ENCODE peak calls at places on chromosomes 4 and X, in four cellular contexts. E, K, D and N are unnamed samples.

GRCh38 chr4:147772056-147772455 is 40.2 kb downstream of the ARHGAP10 start:
- DNase-seq in E (no peak), K (no peak), D (no peak), N (no peak)

GRCh38 chrX:10203617-10204016 is 46.8 kb downstream of the CLCN4 start:
- DNase-seq in E (no peak), K (no peak), D (no peak), N (no peak)

GRCh38 chr4:123997116-123997515 is 600.5 kb downstream of the SPRY1 start:
- DNase-seq in E (no peak), K (no peak), D (no peak), N (no peak)

GRCh38 chr4:88242144-88242543 is 42.2 kb downstream of the PPM1K start:
- DNase-seq in E (no peak), K (no peak), D (no peak), N (no peak)

GRCh38 chr4:75169020-75169814 is 236.3 kb downstream of the PARM1 start:
- DNase-seq in E (no peak), K (no peak), D (no peak), N (no peak)

GRCh38 chrX:71579990-71580380 is 1.7 kb downstream of the GCNA start:
- DNase-seq in E (no peak), K (no peak), D (no peak), N (no peak)

GRCh38 chr4:65918217-65918616 is 247.9 kb upstream of the EPHA5 start:
- DNase-seq in E (no peak), K (no peak), D (no peak), N (no peak)

GRCh38 chr4:148575577-148575976 is 133.4 kb upstream of the NR3C2 start:
- DNase-seq in E (no peak), K (no peak), D (no peak), N (no peak)

GRCh38 chr4:61389640-61390039 is 189.5 kb downstream of the ADGRL3 start:
- DNase-seq in E (no peak), K (no peak), D (no peak), N (no peak)

GRCh38 chr4:154741877-154742851 is 1.6 kb upstream of the LRAT start:
- DNase-seq in E (peak), K (no peak), D (no peak), N (no peak)

GRCh38 chr4:142840516-142841123 is 5.5 kb downstream of the INPP4B start:
- DNase-seq in E (peak), K (peak), D (peak), N (no peak)

GRCh38 chrX:2608638-2609430 is 82.3 kb upstream of the CD99 start:
- DNase-seq in E (peak), K (peak), D (peak), N (peak)

GRCh38 chrX:117407449-117408170 is 709.0 kb downstream of the KLHL13 start:
- DNase-seq in E (no peak), K (no peak), D (no peak), N (no peak)

GRCh38 chr4:99811850-99812249 is 4.8 kb upstream of the DAPP1 start:
- DNase-seq in E (peak), K (peak), D (peak), N (peak)

GRCh38 chrX:111507931-111508330 is 3.5 kb upstream of the SERTM2 start:
- DNase-seq in E (no peak), K (no peak), D (no peak), N (no peak)

GRCh38 chr4:105619193-105619931 is 66.9 kb downstream of the ARHGEF38 start:
- DNase-seq in E (no peak), K (no peak), D (no peak), N (peak)

GRCh38 chrX:101485212-101486064 is at the start of gene ARMCX4:
- DNase-seq in E (no peak), K (no peak), D (peak), N (no peak)

GRCh38 chrX:108353452-108353851 is 84.8 kb downstream of the COL4A6 start:
- DNase-seq in E (no peak), K (no peak), D (no peak), N (no peak)

GRCh38 chr4:108081251-108081650 is 87.5 kb downstream of the LEF1 start:
- DNase-seq in E (no peak), K (no peak), D (no peak), N (no peak)

GRCh38 chr4:151199496-151200190 is 77.3 kb upstream of the PRSS48 start:
- DNase-seq in E (no peak), K (no peak), D (no peak), N (no peak)

GRCh38 chr4:24508541-24508940 is 75.8 kb downstream of the DHX15 start:
- DNase-seq in E (no peak), K (no peak), D (no peak), N (no peak)

GRCh38 chr4:13711233-13711775 is 83.8 kb upstream of the BOD1L1 start:
- DNase-seq in E (no peak), K (no peak), D (no peak), N (no peak)

GRCh38 chr4:103292373-103292772 is 94.2 kb upstream of the CENPE start:
- DNase-seq in E (no peak), K (peak), D (no peak), N (no peak)

GRCh38 chrX:134679644-134680043 is 21.4 kb upstream of the PLAC1 start:
- DNase-seq in E (no peak), K (no peak), D (no peak), N (no peak)

GRCh38 chr4:105509291-105509690 is 35.4 kb upstream of the PPA2 start:
- DNase-seq in E (peak), K (no peak), D (no peak), N (no peak)

GRCh38 chr4:41234424-41234823 is 20.1 kb upstream of the APBB2 start:
- DNase-seq in E (no peak), K (no peak), D (no peak), N (no peak)

GRCh38 chr4:107635735-107636134 is 84.3 kb downstream of the PAPSS1 start:
- DNase-seq in E (no peak), K (no peak), D (no peak), N (no peak)

GRCh38 chrX:40933132-40934078 is 151.8 kb upstream of the USP9X start:
- DNase-seq in E (peak), K (peak), D (no peak), N (no peak)

GRCh38 chr4:1516261-1516660 is 110.0 kb upstream of the NKX1-1 start:
- DNase-seq in E (no peak), K (no peak), D (no peak), N (no peak)

GRCh38 chr4:185810746-185811508 is 1.1 kb downstream of the SORBS2 start:
- DNase-seq in E (no peak), K (no peak), D (no peak), N (no peak)

GRCh38 chr4:136395212-136395722 is 1137.0 kb downstream of the PCDH18 start:
- DNase-seq in E (no peak), K (no peak), D (no peak), N (no peak)

GRCh38 chrX:129945131-129945530 is 37.3 kb upstream of the BCORL1 start:
- DNase-seq in E (no peak), K (no peak), D (no peak), N (no peak)

GRCh38 chr4:26055855-26056254 is 141.8 kb downstream of the SMIM20 start:
- DNase-seq in E (no peak), K (no peak), D (no peak), N (no peak)

GRCh38 chr4:159052315-159052714 is 50.6 kb upstream of the RAPGEF2 start:
- DNase-seq in E (no peak), K (no peak), D (no peak), N (no peak)

GRCh38 chr4:73620115-73620792 is at the start of gene RASSF6:
- DNase-seq in E (peak), K (no peak), D (no peak), N (peak)